ENCODE peak calls at places on chromosomes 3 and 15, in nine cellular contexts. C, V, E, O, L, P, Z, A and J are unnamed samples.

GRCh38 chr3:4643904-4644547 is 150.9 kb downstream of the ITPR1 start:
- DNase-seq in P (no peak), E (no peak), O (no peak), Z (no peak), L (no peak), V (no peak), A (no peak), C (no peak), J (no peak)

GRCh38 chr3:185655426-185656320 is 69.6 kb downstream of the SENP2 start:
- DNase-seq in L (no peak), E (no peak), Z (peak), V (no peak), C (no peak), P (no peak), O (no peak), A (no peak), J (no peak)

GRCh38 chr15:75161788-75162414 is 39.8 kb upstream of the C15orf39 start:
- DNase-seq in Z (no peak), O (no peak), A (no peak), V (no peak), C (no peak), L (no peak), E (no peak), P (no peak), J (no peak)

GRCh38 chr3:143037867-143038266 is 36.5 kb downstream of the U2SURP start:
- DNase-seq in O (no peak), E (no peak), L (no peak), A (no peak), Z (no peak), V (peak), C (no peak), P (no peak), J (no peak)

GRCh38 chr15:83449250-83449671 is 2.1 kb downstream of the SH3GL3 start:
- DNase-seq in E (no peak), A (peak), V (no peak), P (no peak), C (no peak), O (no peak), L (no peak), Z (no peak), J (no peak)

GRCh38 chr3:123383101-123384053 is 65.5 kb downstream of the ADCY5 start:
- DNase-seq in L (no peak), P (no peak), O (peak), E (no peak), C (peak), V (peak), A (peak), Z (peak), J (no peak)

GRCh38 chr3:77038468-77038927 is 1.4 kb upstream of the ROBO2 start:
- DNase-seq in V (peak), E (no peak), L (peak), Z (peak), C (peak), P (peak), A (peak), O (no peak), J (peak)

GRCh38 chr15:48422401-48422800 is 91.2 kb downstream of the DUT start:
- DNase-seq in O (no peak), C (no peak), A (no peak), Z (no peak), P (no peak), L (no peak), V (no peak), E (no peak), J (no peak)

GRCh38 chr3:145959457-145960088 is 201.4 kb downstream of the PLOD2 start:
- DNase-seq in P (no peak), L (no peak), C (no peak), O (no peak), A (no peak), E (no peak), V (no peak), Z (no peak), J (no peak)

GRCh38 chr3:126582286-126582685 is 23.6 kb upstream of the C3orf22 start:
- DNase-seq in Z (no peak), L (no peak), C (no peak), A (no peak), V (no peak), P (no peak), O (no peak), E (no peak), J (no peak)

GRCh38 chr3:141710888-141711616 is 27.0 kb upstream of the RNF7 start:
- DNase-seq in Z (peak), C (no peak), L (no peak), V (peak), P (peak), E (no peak), O (no peak), A (no peak), J (peak)

GRCh38 chr3:122183893-122184590 is 574 bp downstream of the CASR start:
- DNase-seq in V (no peak), C (peak), O (no peak), L (peak), Z (no peak), P (no peak), E (peak), A (peak), J (no peak)

GRCh38 chr3:101857279-101857678 is 8.0 kb downstream of the NFKBIZ start:
- DNase-seq in E (no peak), P (no peak), V (no peak), O (no peak), A (no peak), Z (no peak), L (no peak), C (no peak), J (no peak)

GRCh38 chr3:14570089-14570488 is 29.9 kb upstream of the GRIP2 start:
- DNase-seq in O (peak), L (no peak), E (no peak), C (no peak), P (no peak), Z (no peak), V (no peak), A (no peak), J (no peak)

GRCh38 chr3:46666471-46666845 is 27.0 kb downstream of the ALS2CL start:
- DNase-seq in L (no peak), V (no peak), Z (peak), O (peak), A (no peak), E (peak), P (no peak), C (no peak), J (no peak)

GRCh38 chr15:83062768-83063180 is 4.3 kb downstream of the BTBD1 start:
- DNase-seq in L (no peak), C (no peak), E (no peak), P (no peak), Z (no peak), O (no peak), V (no peak), A (no peak), J (no peak)

GRCh38 chr3:79247367-79248103 is 520.3 kb downstream of the ROBO1 start:
- DNase-seq in Z (no peak), C (no peak), P (no peak), E (no peak), V (peak), A (no peak), O (no peak), L (no peak), J (no peak)

GRCh38 chr15:51759557-51760070 is 8.2 kb downstream of the TMOD2 start:
- DNase-seq in E (no peak), Z (peak), P (peak), V (peak), O (no peak), L (no peak), C (peak), A (peak), J (peak)

GRCh38 chr3:37862219-37862711 is 585 bp downstream of the CTDSPL start:
- DNase-seq in A (peak), O (peak), P (no peak), L (peak), V (peak), C (peak), Z (peak), E (peak), J (no peak)

GRCh38 chr3:34012102-34012461 is 213.7 kb downstream of the PDCD6IP start:
- DNase-seq in P (peak), O (no peak), A (no peak), L (no peak), E (no peak), V (peak), C (no peak), Z (no peak), J (peak)

GRCh38 chr3:148816971-148817519 is 10.6 kb upstream of the CPB1 start:
- DNase-seq in O (no peak), P (no peak), V (no peak), Z (no peak), E (no peak), L (no peak), A (no peak), C (no peak), J (no peak)